ENCODE peak calls at places on chromosomes 13 and 19, in six cellular contexts. P, A, R, Y, T and J are unnamed samples.

GRCh38 chr19:43700368-43701015 is 15.4 kb upstream of the IRGC start:
- DNase-seq in P (no peak), A (no peak), R (no peak), Y (no peak), T (no peak), J (no peak)

GRCh38 chr13:33379597-33379996 is 94.0 kb upstream of the STARD13 start:
- DNase-seq in P (no peak), A (peak), R (peak), Y (no peak), T (no peak), J (no peak)

GRCh38 chr13:93307651-93308050 is 81.0 kb downstream of the GPC6 start:
- DNase-seq in P (no peak), A (no peak), R (no peak), Y (no peak), T (no peak), J (no peak)

GRCh38 chr13:27270594-27271520 is at the start of gene RASL11A:
- DNase-seq in P (no peak), A (peak), R (peak), Y (peak), T (peak), J (no peak)

GRCh38 chr19:40668991-40669614 is 21.3 kb downstream of the NUMBL start:
- DNase-seq in P (no peak), A (no peak), R (no peak), Y (no peak), T (no peak), J (no peak)

GRCh38 chr13:39051157-39051556 is 12.9 kb downstream of the NHLRC3 start:
- DNase-seq in P (no peak), A (peak), R (peak), Y (peak), T (no peak), J (no peak)

GRCh38 chr13:24640752-24641151 is 39.5 kb upstream of the ATP12A start:
- DNase-seq in P (no peak), A (no peak), R (no peak), Y (no peak), T (no peak), J (no peak)

GRCh38 chr19:19315444-19315843 is 4.9 kb downstream of the SUGP1 start:
- DNase-seq in P (no peak), A (peak), R (no peak), Y (no peak), T (no peak), J (no peak)

GRCh38 chr13:36370108-36370429 is 23.9 kb upstream of the SPART start:
- DNase-seq in P (no peak), A (no peak), R (no peak), Y (no peak), T (no peak), J (no peak)
- TF ChIP-seq REST in P (no peak), A (no peak), R (no peak), Y (no peak), T (no peak), J (no peak)

GRCh38 chr13:36918246-36919060 is 1.6 kb downstream of the SMAD9 start:
- DNase-seq in P (no peak), A (peak), R (no peak), Y (no peak), T (no peak), J (no peak)
- TF ChIP-seq REST in P (no peak), A (no peak), R (no peak), Y (no peak), T (no peak), J (no peak)

GRCh38 chr19:11299946-11300810 is 4.2 kb downstream of the TSPAN16 start:
- DNase-seq in P (no peak), A (no peak), R (no peak), Y (no peak), T (no peak), J (no peak)

GRCh38 chr19:11296264-11296663 is 304 bp downstream of the TSPAN16 start:
- DNase-seq in P (no peak), A (no peak), R (no peak), Y (no peak), T (no peak), J (peak)

GRCh38 chr19:11304936-11305335 is 9.0 kb downstream of the TSPAN16 start:
- DNase-seq in P (no peak), A (no peak), R (no peak), Y (no peak), T (no peak), J (no peak)

GRCh38 chr19:11295665-11296245 is at the start of gene TSPAN16:
- DNase-seq in P (no peak), A (no peak), R (no peak), Y (no peak), T (no peak), J (no peak)

GRCh38 chr19:11300811-11301120 is 4.8 kb downstream of the TSPAN16 start:
- DNase-seq in P (no peak), A (no peak), R (no peak), Y (no peak), T (no peak), J (no peak)
- TF ChIP-seq REST in P (no peak), A (no peak), R (no peak), Y (no peak), T (no peak), J (no peak)

DNA sequence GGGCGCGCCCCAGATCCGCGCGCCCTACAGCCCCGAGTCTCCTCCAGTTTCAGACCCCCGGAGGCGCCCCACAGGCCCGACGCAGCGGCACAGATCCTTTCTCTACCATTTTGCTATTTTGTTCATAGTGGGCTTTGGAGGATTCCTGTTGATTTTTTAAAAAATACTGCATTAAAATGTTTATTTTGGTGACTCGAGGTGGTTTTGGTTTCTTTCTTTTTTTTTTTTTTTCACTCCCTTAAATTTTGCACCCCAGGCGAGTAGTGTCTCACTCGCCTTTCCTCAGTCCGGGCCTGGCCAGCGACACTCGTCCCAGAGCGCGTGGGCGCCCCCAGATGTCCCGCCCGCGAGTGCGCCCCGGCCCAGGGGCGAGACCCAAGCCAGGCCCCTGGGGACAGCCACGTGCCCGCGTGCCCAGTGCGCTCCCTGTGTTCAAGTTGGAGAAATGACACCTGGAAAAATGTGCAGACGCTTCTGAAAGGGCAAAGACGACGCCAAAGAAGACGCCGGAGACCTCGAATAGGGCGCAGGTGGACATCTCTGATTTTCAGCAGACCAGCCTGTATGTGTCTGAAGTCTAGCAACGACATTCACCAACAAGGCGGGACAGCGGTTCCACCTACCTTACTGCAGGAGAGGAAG is 478 bp upstream of the INSR start:
- DNase-seq in P (no peak), A (peak), R (peak), Y (peak), T (peak), J (peak)
- TF ChIP-seq REST in P (no peak), A (no peak), R (no peak), Y (no peak), T (no peak), J (peak)

GRCh38 chr19:22627526-22627925 is 6.6 kb upstream of the ZNF492 start:
- DNase-seq in P (no peak), A (no peak), R (no peak), Y (no peak), T (no peak), J (no peak)
- TF ChIP-seq REST in P (no peak), A (no peak), R (no peak), Y (no peak), T (no peak), J (no peak)

GRCh38 chr19:35461050-35461449 is 13.0 kb downstream of the FFAR2 start:
- DNase-seq in P (no peak), A (no peak), R (no peak), Y (no peak), T (no peak), J (no peak)

GRCh38 chr19:35459414-35460082 is 11.5 kb downstream of the FFAR2 start:
- DNase-seq in P (no peak), A (no peak), R (peak), Y (no peak), T (peak), J (no peak)

GRCh38 chr19:35460608-35461007 is 12.6 kb downstream of the FFAR2 start:
- DNase-seq in P (no peak), A (no peak), R (no peak), Y (no peak), T (no peak), J (no peak)

GRCh38 chr19:35458821-35459391 is 10.8 kb downstream of the FFAR2 start:
- DNase-seq in P (no peak), A (no peak), R (peak), Y (no peak), T (peak), J (peak)

GRCh38 chr19:35462476-35462953 is 14.5 kb downstream of the FFAR2 start:
- DNase-seq in P (no peak), A (no peak), R (no peak), Y (no peak), T (no peak), J (peak)
- TF ChIP-seq REST in P (no peak), A (no peak), R (no peak), Y (no peak), T (no peak), J (no peak)

GRCh38 chr19:36488118-36488815 is 1.1 kb downstream of the ZNF566 start:
- DNase-seq in P (no peak), A (no peak), R (no peak), Y (no peak), T (no peak), J (no peak)

GRCh38 chr19:36489920-36490415 is 607 bp upstream of the ZNF566 start:
- DNase-seq in P (peak), A (peak), R (peak), Y (no peak), T (peak), J (peak)

GRCh38 chr19:36483653-36484052 is 5.7 kb downstream of the ZNF566 start:
- DNase-seq in P (no peak), A (no peak), R (no peak), Y (no peak), T (no peak), J (no peak)

GRCh38 chr19:36489139-36489919 is at the start of gene ZNF566:
- DNase-seq in P (peak), A (peak), R (peak), Y (peak), T (peak), J (peak)

GRCh38 chr19:36488816-36489138 is 584 bp downstream of the ZNF566 start:
- DNase-seq in P (no peak), A (no peak), R (peak), Y (peak), T (peak), J (no peak)
- TF ChIP-seq REST in P (no peak), A (no peak), R (no peak), Y (no peak), T (no peak), J (no peak)